ENCODE peak calls at places on chromosomes 13 and 19, in nine cellular contexts. K, V, Y, C, O, I, U, D and E are unnamed samples.

GRCh38 chr19:15285896-15286591 is 46.3 kb downstream of the BRD4 start:
- DNase-seq in U (no peak), V (no peak), Y (no peak), D (no peak), K (no peak), C (no peak), I (no peak), O (no peak), E (no peak)

GRCh38 chr13:109859898-109860297 is 73.5 kb upstream of the IRS2 start:
- DNase-seq in I (no peak), Y (no peak), D (no peak), V (no peak), O (no peak), C (no peak), U (no peak), K (no peak), E (no peak)

GRCh38 chr19:49690073-49690655 is 752 bp upstream of the CPT1C start:
- DNase-seq in K (no peak), D (no peak), V (no peak), O (no peak), U (no peak), C (no peak), Y (no peak), I (no peak), E (peak; percentile 20)

GRCh38 chr19:4063369-4064072 is 3.2 kb downstream of the ZBTB7A start:
- DNase-seq in K (no peak), V (no peak), C (no peak), U (peak; percentile 45), Y (no peak), O (no peak), D (peak; percentile 61), I (no peak), E (peak; percentile 55)

GRCh38 chr19:5929646-5930045 is 15.6 kb downstream of the CAPS start:
- DNase-seq in I (no peak), C (no peak), K (no peak), U (no peak), D (no peak), Y (no peak), O (no peak), V (no peak), E (no peak)

GRCh38 chr19:5903054-5903501 is 512 bp downstream of the NDUFA11 start:
- DNase-seq in C (no peak), Y (no peak), I (peak; percentile 19), V (no peak), D (no peak), K (no peak), O (no peak), U (no peak), E (peak; percentile 58)

GRCh38 chr19:6740589-6741348 is 1.3 kb downstream of the TRIP10 start:
- DNase-seq in O (peak; percentile 67), U (peak; percentile 63), Y (peak; percentile 37), K (no peak), D (peak; percentile 62), I (peak; percentile 35), C (no peak), V (peak; percentile 91), E (peak; percentile 80)

GRCh38 chr19:35860818-35861639 is 4.3 kb downstream of the KIRREL2 start:
- DNase-seq in U (no peak), K (no peak), D (no peak), O (peak; percentile 95), I (no peak), Y (no peak), C (no peak), V (no peak), E (peak; percentile 71)

GRCh38 chr19:11382898-11383705 is 1.0 kb downstream of the EPOR start:
- DNase-seq in K (no peak), C (peak; percentile 39), U (peak; percentile 82), V (peak; percentile 83), O (no peak), D (peak; percentile 64), I (no peak), Y (no peak), E (peak; percentile 81)

GRCh38 chr13:72782717-72783116 is 784 bp downstream of the PIBF1 start:
- DNase-seq in K (peak; percentile 10), U (no peak), D (no peak), V (no peak), O (no peak), I (peak; percentile 12), C (no peak), Y (peak; percentile 10), E (no peak)

GRCh38 chr13:77139311-77139710 is 112.4 kb upstream of the FBXL3 start:
- DNase-seq in K (no peak), O (no peak), U (no peak), I (no peak), Y (no peak), V (no peak), D (no peak), C (no peak), E (no peak)

GRCh38 chr19:30395283-30395682 is 23.1 kb downstream of the ZNF536 start:
- DNase-seq in U (no peak), Y (no peak), C (no peak), D (no peak), K (no peak), I (no peak), V (no peak), O (no peak), E (no peak)

GRCh38 chr13:74644239-74644638 is 510.0 kb upstream of the KLF12 start:
- DNase-seq in I (peak; percentile 14), U (no peak), D (no peak), O (no peak), K (no peak), V (no peak), C (no peak), Y (peak; percentile 50), E (peak; percentile 16)

GRCh38 chr19:38559428-38560401 is 58.0 kb downstream of the MAP4K1 start:
- DNase-seq in U (peak; percentile 4), Y (peak; percentile 99), C (no peak), I (peak; percentile 99), V (no peak), K (peak; percentile 54), O (no peak), D (no peak), E (no peak)

GRCh38 chr19:44618640-44619357 is 5.4 kb downstream of the IGSF23 start:
- DNase-seq in K (no peak), Y (no peak), C (no peak), U (no peak), I (no peak), D (no peak), O (no peak), V (no peak), E (no peak)

GRCh38 chr13:90238433-90238832 is 1109.1 kb upstream of the MIR17HG start:
- DNase-seq in C (no peak), U (no peak), V (no peak), Y (peak; percentile 3), K (no peak), D (no peak), I (peak; percentile 64), O (no peak), E (no peak)

GRCh38 chr13:27327633-27328032 is 57.0 kb downstream of the RASL11A start:
- DNase-seq in Y (no peak), D (no peak), C (no peak), V (no peak), O (no peak), U (no peak), I (no peak), K (no peak), E (no peak)
- H3K4me3 ChIP-seq in Y (no peak overlapping the region), D (no peak overlapping the region), C (no peak overlapping the region), V (no peak overlapping the region), O (no peak overlapping the region), U (no peak overlapping the region), I (no peak overlapping the region), K (no peak overlapping the region), E (no peak overlapping the region)

GRCh38 chr13:32895296-32895695 is 120.9 kb upstream of the KL start:
- DNase-seq in C (no peak), V (no peak), K (no peak), D (no peak), Y (no peak), I (no peak), O (no peak), U (no peak), E (no peak)
- H3K4me3 ChIP-seq in C (no peak overlapping the region), V (no peak overlapping the region), K (no peak overlapping the region), D (no peak overlapping the region), Y (no peak overlapping the region), I (no peak overlapping the region), O (no peak overlapping the region), U (no peak overlapping the region), E (no peak overlapping the region)

DNA sequence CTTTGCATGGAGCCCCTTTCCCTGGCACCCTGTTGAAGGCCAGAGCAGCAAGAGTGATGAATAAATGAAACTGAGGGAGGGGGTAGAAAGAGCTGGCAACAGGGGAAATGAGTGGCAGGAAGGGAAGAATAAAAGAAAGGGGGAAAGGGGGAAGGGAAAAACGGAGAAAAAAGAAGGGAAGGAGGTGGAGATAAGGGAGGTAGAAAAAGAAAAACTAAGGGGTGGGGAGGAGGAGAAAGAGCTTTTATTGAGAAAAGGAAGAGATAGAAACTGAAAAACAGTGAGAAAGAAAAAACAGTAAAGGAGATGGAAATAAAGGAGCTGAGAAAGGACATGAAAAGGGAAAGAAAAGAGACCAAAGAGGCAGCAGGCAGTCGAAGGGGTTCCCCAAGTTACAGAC is 42.1 kb downstream of the DEDD2 start:
- DNase-seq in Y (no peak), C (no peak), O (no peak), D (no peak), I (no peak), U (no peak), K (no peak), V (no peak), E (no peak)
- H3K4me3 ChIP-seq in Y (no peak overlapping the region), C (peak overlapping the region; percentile 23), O (no peak overlapping the region), D (no peak overlapping the region), I (no peak overlapping the region), U (no peak overlapping the region), K (no peak overlapping the region), V (no peak overlapping the region), E (no peak overlapping the region)

GRCh38 chr19:7787602-7788177 is 24.6 kb downstream of the CLEC4M start:
- DNase-seq in K (no peak), D (no peak), V (no peak), O (no peak), C (no peak), U (no peak), I (no peak), Y (no peak), E (no peak)

GRCh38 chr19:7788178-7788932 is 25.3 kb downstream of the CLEC4M start:
- DNase-seq in D (no peak), I (no peak), U (no peak), K (no peak), C (no peak), O (no peak), Y (no peak), V (no peak), E (no peak)

GRCh38 chr19:7788933-7789323 is 25.9 kb downstream of the CLEC4M start:
- DNase-seq in C (no peak), V (no peak), I (no peak), K (no peak), Y (no peak), O (no peak), U (no peak), D (no peak), E (no peak)

GRCh38 chr19:7790416-7790815 is 27.4 kb downstream of the CLEC4M start:
- DNase-seq in O (no peak), U (no peak), I (no peak), D (no peak), C (no peak), Y (no peak), V (no peak), K (no peak), E (no peak)

DNA sequence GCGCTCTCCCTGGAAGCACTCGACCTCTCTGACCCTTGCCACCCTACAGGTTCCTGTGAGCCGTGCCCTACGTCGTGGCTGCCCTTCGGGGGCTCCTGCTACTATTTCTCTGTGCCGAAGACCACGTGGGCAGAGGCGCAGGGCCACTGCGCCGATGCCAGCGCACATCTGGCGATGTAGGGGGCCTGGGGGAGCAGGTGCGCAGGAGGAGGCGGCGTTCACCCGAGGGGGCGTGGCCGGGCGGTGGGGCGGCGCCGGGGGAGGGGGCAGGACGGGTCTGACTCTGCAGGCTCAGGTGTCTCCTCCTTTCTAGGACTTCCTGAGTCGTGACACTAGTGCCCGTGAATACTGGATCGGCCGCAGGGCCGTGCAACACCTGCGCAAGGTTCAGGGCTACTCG is 26.4 kb downstream of the CLEC4M start:
- DNase-seq in D (peak; percentile 33), U (no peak), I (no peak), Y (no peak), C (no peak), O (no peak), K (peak; percentile 24), V (no peak), E (no peak)
- H3K4me3 ChIP-seq in D (no peak overlapping the region), U (peak overlapping the region; percentile 29), I (no peak overlapping the region), Y (no peak overlapping the region), C (peak overlapping the region; percentile 19), O (no peak overlapping the region), K (no peak overlapping the region), V (no peak overlapping the region), E (no peak overlapping the region)